ENCODE peak calls at places on chromosomes 16 and 17, in seven cellular contexts. L is thoracic aorta; J is cardiac muscle cell; N is CD8-positive, alpha-beta T cell; S is IMR-90; V is A549; G is esophagus squamous epithelium. O is an unnamed sample.

GRCh38 chr17:17890773-17891759 is 54.3 kb upstream of the SREBF1 start:
- DNase-seq in N (peak; percentile 47), S (peak; percentile 72), L (no peak), J (peak; percentile 77), G (no peak), V (peak; percentile 91), O (peak; percentile 73)

GRCh38 chr17:17533901-17534441 is 37.8 kb upstream of the RASD1 start:
- DNase-seq in J (no peak), S (no peak), G (no peak), L (no peak), V (peak; percentile 42), N (no peak), O (no peak)

GRCh38 chr16:75476817-75477216 is 12.3 kb upstream of the TMEM170A start:
- DNase-seq in J (no peak), G (no peak), S (no peak), L (no peak), V (no peak), N (no peak), O (no peak)

GRCh38 chr17:38730526-38731379 is 612 bp downstream of the CISD3 start:
- DNase-seq in G (no peak), V (peak; percentile 61), S (peak; percentile 42), N (no peak), J (peak; percentile 47), L (peak; percentile 47), O (no peak)

GRCh38 chr16:4142268-4142667 is 26.0 kb upstream of the ADCY9 start:
- DNase-seq in V (no peak), G (no peak), L (no peak), S (no peak), N (peak; percentile 53), J (no peak), O (no peak)

GRCh38 chr17:40310882-40311391 is 2.0 kb downstream of the RARA start:
- DNase-seq in J (no peak), N (no peak), G (no peak), L (no peak), V (no peak), S (no peak), O (no peak)

GRCh38 chr17:58301504-58302150 is 20.9 kb upstream of the MPO start:
- DNase-seq in S (no peak), V (no peak), J (no peak), L (no peak), G (no peak), N (no peak), O (no peak)

GRCh38 chr17:1179635-1180433 is at the start of gene ABR:
- DNase-seq in J (peak; percentile 79), V (peak; percentile 54), L (no peak), S (peak; percentile 26), G (no peak), N (peak; percentile 72), O (peak; percentile 36)

GRCh38 chr17:37488009-37488604 is 1.6 kb upstream of the DUSP14 start:
- DNase-seq in G (no peak), V (peak; percentile 97), J (peak; percentile 59), N (no peak), L (no peak), S (peak; percentile 99), O (peak; percentile 77)

GRCh38 chr16:58020628-58021521 is 4.7 kb upstream of the MMP15 start:
- DNase-seq in G (no peak), S (peak; percentile 43), N (peak; percentile 70), J (peak; percentile 64), V (peak; percentile 67), L (no peak), O (no peak)

GRCh38 chr17:39563476-39563875 is 44.2 kb downstream of the NEUROD2 start:
- DNase-seq in L (no peak), N (no peak), G (no peak), V (no peak), S (no peak), J (no peak), O (no peak)

GRCh38 chr17:55301521-55302406 is 37.0 kb downstream of the HLF start:
- DNase-seq in V (no peak), S (no peak), J (peak; percentile 57), L (no peak), N (no peak), G (no peak), O (no peak)

GRCh38 chr17:29867643-29868181 is 62.3 kb downstream of the SSH2 start:
- DNase-seq in V (no peak), S (no peak), J (peak; percentile 32), N (no peak), G (no peak), L (no peak), O (no peak)
- TF ChIP-seq CTCF in V (peak; percentile 48), S (peak; percentile 23), J (peak; percentile 13), N (no peak), G (no peak), L (no peak), O (peak; percentile 29)

GRCh38 chr16:81696136-81696958 is 82.7 kb upstream of the PLCG2 start:
- DNase-seq in G (no peak), N (no peak), J (peak; percentile 30), V (no peak), L (no peak), S (no peak), O (no peak)
- H3K27ac ChIP-seq in G (peak overlapping the region; percentile 82), N (no peak overlapping the region), J (no peak overlapping the region), V (peak overlapping the region; percentile 10), L (no peak overlapping the region), S (no peak overlapping the region), O (peak overlapping the region; percentile 78)

GRCh38 chr16:81498351-81498750 is 53.7 kb downstream of the CMIP start:
- DNase-seq in N (no peak), S (no peak), V (no peak), J (no peak), G (no peak), L (no peak), O (no peak)
- TF ChIP-seq CTCF in N (no peak), S (no peak), V (no peak), J (no peak), G (no peak), L (no peak), O (no peak)

GRCh38 chr16:47584464-47585225 is 123.5 kb downstream of the PHKB start:
- DNase-seq in V (no peak), G (no peak), S (no peak), N (no peak), J (no peak), L (no peak), O (no peak)
- H3K27ac ChIP-seq in V (no peak overlapping the region), G (no peak overlapping the region), S (no peak overlapping the region), N (no peak overlapping the region), J (no peak overlapping the region), L (no peak overlapping the region), O (no peak overlapping the region)

GRCh38 chr17:81359218-81359617 is 36.0 kb upstream of the BAHCC1 start:
- DNase-seq in V (no peak), G (no peak), N (no peak), J (no peak), S (no peak), L (no peak), O (no peak)
- TF ChIP-seq CTCF in V (no peak), G (no peak), N (no peak), J (no peak), S (no peak), L (no peak), O (no peak)

DNA sequence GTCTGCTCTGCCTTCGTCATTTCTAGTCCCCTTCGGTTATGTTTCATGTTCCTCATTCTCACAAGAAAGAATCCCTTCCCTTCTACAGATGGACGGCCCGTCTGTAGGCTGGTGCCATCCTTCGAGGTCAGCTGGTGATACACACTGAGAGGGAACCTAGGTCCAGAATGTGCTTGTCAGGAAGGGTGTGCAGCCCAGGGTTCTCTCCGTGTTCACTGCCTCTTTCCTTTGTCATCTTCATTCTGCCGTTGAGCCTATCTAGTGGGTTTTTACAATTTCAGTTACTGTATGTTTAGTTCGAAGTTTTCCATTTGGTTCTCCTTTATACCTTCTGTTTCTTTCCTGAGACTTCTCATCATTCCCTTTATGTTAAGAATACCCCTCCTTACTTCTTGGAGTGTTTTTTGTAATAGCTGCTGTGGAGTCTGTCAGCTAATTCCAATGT is 18.9 kb downstream of the KIAA0513 start:
- DNase-seq in N (no peak), L (no peak), V (no peak), J (no peak), G (no peak), S (no peak), O (no peak)
- H3K27ac ChIP-seq in N (no peak overlapping the region), L (no peak overlapping the region), V (no peak overlapping the region), J (peak overlapping the region; percentile 91), G (no peak overlapping the region), S (no peak overlapping the region), O (no peak overlapping the region)

GRCh38 chr17:47975815-47976190 is 4.9 kb downstream of the CDK5RAP3 start:
- DNase-seq in J (no peak), G (no peak), V (no peak), L (no peak), S (no peak), N (no peak), O (no peak)

GRCh38 chr17:47975189-47975814 is 4.4 kb downstream of the CDK5RAP3 start:
- DNase-seq in L (no peak), J (no peak), V (no peak), S (no peak), N (no peak), G (no peak), O (no peak)

GRCh38 chr17:47980516-47980915 is 9.6 kb downstream of the CDK5RAP3 start:
- DNase-seq in N (no peak), S (no peak), L (no peak), V (no peak), G (no peak), J (no peak), O (no peak)

GRCh38 chr17:47981462-47981861 is 10.5 kb downstream of the CDK5RAP3 start:
- DNase-seq in L (no peak), J (no peak), G (no peak), S (no peak), V (no peak), N (no peak), O (no peak)

GRCh38 chr17:47978324-47978723 is 7.4 kb downstream of the CDK5RAP3 start:
- DNase-seq in G (no peak), N (peak; percentile 49), J (peak; percentile 85), S (peak; percentile 54), V (peak; percentile 93), L (no peak), O (peak; percentile 64)
- TF ChIP-seq CTCF in G (peak; percentile 57), N (peak; percentile 58), J (peak; percentile 80), S (peak; percentile 74), V (peak; percentile 82), L (peak; percentile 69), O (peak; percentile 77)